ENCODE peak calls at places on chromosomes 3 and 15, in six cellular contexts. Y, A, H, L, J and E are unnamed samples.

GRCh38 chr3:17833786-17834559 is 91.5 kb upstream of the TBC1D5 start:
- DNase-seq in Y (no peak), L (no peak), A (no peak), J (no peak), H (no peak), E (no peak)

GRCh38 chr15:62165029-62165792 is at the start of gene C2CD4B:
- DNase-seq in Y (peak), H (no peak), A (peak), J (no peak), L (no peak), E (peak)

GRCh38 chr3:177201707-177202397 is 4.6 kb upstream of the TBL1XR1 start:
- DNase-seq in Y (peak), J (no peak), A (peak), H (no peak), L (no peak), E (no peak)

GRCh38 chr3:192331749-192332385 is 395.5 kb downstream of the FGF12 start:
- DNase-seq in H (no peak), A (no peak), L (no peak), Y (no peak), J (no peak), E (no peak)

GRCh38 chr3:14410106-14410500 is 7.7 kb downstream of the SLC6A6 start:
- DNase-seq in H (no peak), Y (no peak), L (no peak), J (no peak), A (no peak), E (no peak)

GRCh38 chr3:173411288-173412064 is 13.9 kb downstream of the NLGN1 start:
- DNase-seq in L (no peak), J (no peak), H (peak), A (no peak), Y (no peak), E (no peak)

GRCh38 chr3:149603126-149604074 is 54.4 kb downstream of the WWTR1 start:
- DNase-seq in L (no peak), J (no peak), H (no peak), A (no peak), Y (no peak), E (no peak)

GRCh38 chr3:122184591-122184929 is 1.1 kb downstream of the CASR start:
- DNase-seq in L (no peak), Y (no peak), J (no peak), H (no peak), A (no peak), E (no peak)

GRCh38 chr3:71601811-71602210 is 18.3 kb upstream of the FOXP1 start:
- DNase-seq in H (no peak), J (no peak), Y (no peak), A (no peak), L (no peak), E (no peak)